ENCODE peak calls at places on chromosomes 7 and 10, in seven cellular contexts. C is CD8-positive, alpha-beta T cell; H is prostate gland; U is BE2C; N is psoas muscle; M is hepatocyte; G is mucosa of descending colon. Q is an unnamed sample. For H3K4me1, the result is how much of the 10 kb centered on the place peaks cover.

GRCh38 chr7:157493017-157493416 is 156.2 kb downstream of the DNAJB6 start:
- DNase-seq in C (no peak), H (peak), U (no peak), N (no peak), M (no peak), G (no peak), Q (no peak)

GRCh38 chr10:114042895-114043531 is 653 bp upstream of the ADRB1 start:
- DNase-seq in C (no peak), H (peak), U (no peak), N (peak), M (peak), G (peak), Q (peak)

GRCh38 chr7:2172311-2173183 is 60.2 kb downstream of the MAD1L1 start:
- DNase-seq in C (no peak), H (peak), U (no peak), N (no peak), M (peak), G (no peak), Q (no peak)

GRCh38 chr10:132374176-132374575 is 22.8 kb upstream of the PWWP2B start:
- DNase-seq in C (no peak), H (no peak), U (no peak), N (no peak), M (no peak), G (peak), Q (peak)

GRCh38 chr7:157664866-157665633 is 328.2 kb downstream of the DNAJB6 start:
- DNase-seq in C (no peak), H (no peak), U (no peak), N (no peak), M (no peak), G (peak), Q (no peak)

GRCh38 chr10:24944512-24945255 is 7.7 kb downstream of the PRTFDC1 start:
- DNase-seq in C (no peak), H (no peak), U (peak), N (no peak), M (peak), G (peak), Q (no peak)

GRCh38 chr7:156773966-156774365 is 119.0 kb downstream of the LMBR1 start:
- DNase-seq in C (no peak), H (no peak), U (no peak), N (no peak), M (no peak), G (no peak), Q (no peak)

GRCh38 chr10:118865998-118866778 is 111.4 kb upstream of the CACUL1 start:
- DNase-seq in C (no peak), H (no peak), U (peak), N (no peak), M (peak), G (no peak), Q (no peak)

GRCh38 chr7:78489851-78490250 is 691.3 kb downstream of the PHTF2 start:
- DNase-seq in C (no peak), H (no peak), U (no peak), N (no peak), M (no peak), G (no peak), Q (no peak)

GRCh38 chr7:3897430-3898385 is 596.7 kb downstream of the SDK1 start:
- DNase-seq in C (peak), H (peak), U (peak), N (no peak), M (peak), G (no peak), Q (no peak)

DNA sequence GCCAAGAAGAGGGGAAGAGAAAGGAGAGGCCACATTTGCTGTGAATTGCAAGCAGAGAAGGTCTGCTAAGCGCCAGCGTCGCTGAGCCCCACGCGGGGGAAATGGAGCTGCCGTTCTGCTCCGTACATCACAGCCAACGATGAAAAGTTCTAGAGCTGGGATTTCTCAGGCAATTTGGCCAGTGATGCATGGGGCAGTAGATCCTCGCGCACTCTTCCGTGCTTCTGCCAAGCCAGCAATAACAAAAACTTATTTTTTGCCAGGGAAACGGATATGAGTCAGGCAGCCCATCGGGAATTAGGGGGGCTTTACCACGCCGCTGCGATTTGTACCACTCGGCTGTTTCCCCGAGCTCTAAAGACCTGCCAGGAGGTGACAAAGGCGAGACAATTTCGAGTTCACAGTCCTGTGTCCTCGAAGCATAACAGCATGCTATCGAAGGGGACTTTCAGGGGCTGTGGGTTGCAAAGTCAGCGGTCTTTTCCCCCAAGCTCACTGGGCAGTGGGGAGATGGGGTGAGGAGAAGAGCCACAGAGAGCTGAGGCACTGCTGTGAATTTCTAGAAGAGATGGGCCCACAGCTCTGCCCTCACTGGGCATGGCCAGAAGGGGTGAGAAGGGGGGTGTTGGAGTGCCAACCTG is 30.0 kb upstream of the SLF2 start:
- DNase-seq in C (no peak), H (no peak), U (no peak), N (no peak), M (no peak), G (no peak), Q (no peak)
- H3K4me1 ChIP-seq in C (under half), H (under half), U (under half), N (under half), M (under half), G (under half), Q (under half)

GRCh38 chr10:33126742-33127141 is 168.7 kb upstream of the ITGB1 start:
- DNase-seq in C (no peak), H (no peak), U (no peak), N (no peak), M (no peak), G (no peak), Q (no peak)
- H3K4me1 ChIP-seq in C (under half), H (under half), U (under half), N (under half), M (under half), G (under half), Q (under half)

DNA sequence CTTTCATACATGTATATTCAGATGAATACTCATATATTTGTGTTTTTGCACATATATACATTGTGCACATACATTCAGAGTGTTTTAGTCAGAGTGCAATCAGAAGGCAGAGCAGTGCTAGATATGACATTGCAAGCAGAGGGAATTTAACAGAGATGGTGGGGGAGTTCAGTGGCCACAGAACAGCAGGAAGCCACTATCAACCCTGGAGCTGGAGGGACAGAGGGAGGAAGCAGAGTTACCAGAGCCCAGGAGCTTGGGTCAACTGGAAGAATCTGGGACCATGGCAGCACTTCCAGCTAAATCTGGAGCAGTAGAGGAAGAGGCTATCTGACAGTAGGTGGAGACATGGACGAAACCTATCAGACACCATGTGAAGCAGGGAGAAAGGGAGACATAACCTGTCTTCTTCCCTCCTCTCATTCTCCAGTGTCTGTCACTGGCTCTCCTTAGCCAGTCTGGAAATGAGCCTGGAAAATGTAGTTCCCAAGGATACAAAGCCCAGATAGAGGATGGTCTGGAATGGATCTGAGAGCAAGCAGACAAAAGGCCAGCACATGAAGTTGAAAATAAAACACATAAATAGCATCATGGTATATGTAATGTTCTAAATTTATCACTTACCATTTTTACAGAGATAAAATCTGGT is 33.6 kb upstream of the HERPUD2 start:
- DNase-seq in C (no peak), H (no peak), U (no peak), N (no peak), M (no peak), G (no peak), Q (no peak)
- H3K4me1 ChIP-seq in C (half or more), H (under half), U (under half), N (under half), M (under half), G (under half), Q (under half)

DNA sequence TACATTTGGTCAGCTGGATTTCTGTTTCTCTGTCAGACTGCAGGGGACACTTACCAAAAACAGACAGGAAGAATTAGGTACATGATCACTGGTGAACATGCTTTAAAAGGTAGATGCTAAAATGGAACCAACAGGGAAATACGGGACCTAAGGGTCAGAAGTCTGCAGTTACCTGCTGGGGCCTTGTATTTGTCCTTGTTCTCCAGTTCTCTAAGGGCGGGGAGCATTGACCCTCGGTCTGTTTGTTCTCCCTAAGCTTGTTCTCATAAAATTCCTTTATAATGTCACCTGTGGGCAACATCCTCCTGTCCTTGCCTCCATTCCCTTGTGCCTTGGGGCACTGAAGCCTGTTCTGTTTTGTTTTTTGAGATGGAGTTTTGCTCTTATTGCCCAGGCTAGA is 29.8 kb upstream of the MSMB start:
- DNase-seq in C (no peak), H (peak), U (no peak), N (no peak), M (no peak), G (no peak), Q (no peak)
- H3K4me1 ChIP-seq in C (under half), H (under half), U (under half), N (under half), M (under half), G (under half), Q (under half)

GRCh38 chr10:124090630-124091209 is 2.7 kb downstream of the CHST15 start:
- DNase-seq in C (no peak), H (peak), U (no peak), N (no peak), M (no peak), G (no peak), Q (peak)
- H3K4me1 ChIP-seq in C (under half), H (under half), U (under half), N (under half), M (under half), G (under half), Q (half or more)

GRCh38 chr7:47573758-47574472 is 8.0 kb downstream of the TNS3 start:
- DNase-seq in C (no peak), H (no peak), U (peak), N (no peak), M (peak), G (no peak), Q (no peak)

GRCh38 chr7:47572101-47572460 is 9.8 kb downstream of the TNS3 start:
- DNase-seq in C (no peak), H (no peak), U (no peak), N (peak), M (no peak), G (peak), Q (no peak)

GRCh38 chr7:47572939-47573757 is 8.8 kb downstream of the TNS3 start:
- DNase-seq in C (no peak), H (no peak), U (no peak), N (no peak), M (no peak), G (no peak), Q (no peak)

GRCh38 chr7:47570649-47571050 is 11.3 kb downstream of the TNS3 start:
- DNase-seq in C (no peak), H (no peak), U (no peak), N (peak), M (no peak), G (no peak), Q (no peak)

DNA sequence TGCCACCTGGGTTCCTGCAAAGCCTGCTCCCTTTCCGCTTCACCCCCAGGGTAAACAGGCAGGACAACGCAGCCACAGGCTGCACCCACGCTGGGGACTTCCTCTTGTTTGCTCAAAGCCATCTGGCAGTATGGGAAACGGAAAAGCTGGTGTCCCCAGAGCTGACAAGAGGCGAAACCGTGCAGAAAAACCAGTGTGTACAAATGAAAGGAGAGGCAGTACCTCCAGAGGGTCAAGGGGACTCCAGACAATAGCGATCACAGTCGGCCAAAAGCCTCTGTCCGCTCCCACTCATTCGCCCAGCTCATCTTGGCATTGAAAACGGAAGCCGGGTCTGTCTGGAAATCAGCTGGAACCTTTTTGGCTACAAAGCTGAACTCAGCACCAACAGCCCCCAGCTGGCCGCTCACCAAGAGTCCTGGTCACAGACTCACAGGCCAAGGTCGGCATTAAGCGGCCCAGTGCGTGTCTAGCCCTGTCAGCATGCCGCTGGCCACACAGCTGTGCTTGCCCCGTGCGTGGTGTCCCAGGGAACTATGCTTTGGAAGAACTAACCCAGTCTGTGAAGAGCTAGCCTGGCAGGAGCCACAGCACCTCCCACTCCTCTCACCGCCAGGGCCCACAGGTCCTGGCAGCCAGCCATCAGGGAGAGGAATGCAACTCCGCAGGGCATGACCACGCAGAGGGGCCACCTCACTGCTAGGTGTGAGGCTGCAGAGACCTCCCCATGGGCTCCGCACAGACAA is 10.4 kb downstream of the TNS3 start:
- DNase-seq in C (no peak), H (no peak), U (peak), N (peak), M (peak), G (peak), Q (peak)
- H3K4me1 ChIP-seq in C (under half), H (under half), U (under half), N (under half), M (half or more), G (half or more), Q (half or more)

GRCh38 chr10:32950457-32951109 is 7.4 kb downstream of the ITGB1 start:
- DNase-seq in C (no peak), H (no peak), U (no peak), N (no peak), M (no peak), G (no peak), Q (no peak)
- H3K4me1 ChIP-seq in C (under half), H (under half), U (under half), N (half or more), M (under half), G (under half), Q (half or more)

DNA sequence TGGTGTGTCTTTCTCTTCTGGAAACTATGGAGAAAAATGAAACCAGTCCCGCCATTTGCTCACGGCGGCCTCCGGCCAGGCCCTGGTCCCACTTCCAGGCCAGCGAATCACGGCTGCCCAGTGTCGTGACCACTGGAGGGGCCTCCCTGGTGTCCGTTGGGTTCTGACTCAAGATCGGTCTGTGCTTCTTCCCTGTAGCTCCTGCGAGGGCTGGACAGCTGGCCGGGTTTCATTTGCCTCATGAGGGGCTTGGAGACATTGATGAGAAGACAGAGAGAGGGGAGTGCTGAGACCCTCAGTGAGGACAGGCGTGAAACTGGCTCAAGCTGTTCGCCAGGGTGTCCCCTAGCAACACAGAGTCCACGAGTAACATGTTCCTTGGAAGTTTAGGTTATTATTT is 108.6 kb downstream of the ADARB2 start:
- DNase-seq in C (no peak), H (no peak), U (no peak), N (no peak), M (no peak), G (no peak), Q (no peak)
- H3K4me1 ChIP-seq in C (under half), H (under half), U (under half), N (under half), M (under half), G (under half), Q (under half)